ENCODE peak calls at places on chromosome 16, in eight cellular contexts. Z is aorta, M is midbrain, S is epithelial cell of esophagus, D is NCI-H2029, V is A673, C is KG1, I is transverse colon. U is an unnamed sample.

GRCh38 chr16:10980811-10981210 is 36.4 kb downstream of the CLEC16A start:
- DNase-seq in Z (no peak), M (no peak), S (no peak), D (no peak), V (no peak), C (no peak), I (no peak), U (no peak)

GRCh38 chr16:73887895-73888294 is 408.7 kb upstream of the PSMD7 start:
- DNase-seq in Z (no peak), M (no peak), S (no peak), D (no peak), V (no peak), C (no peak), I (no peak), U (no peak)

GRCh38 chr16:30157214-30157613 is 26.2 kb upstream of the CORO1A start:
- DNase-seq in Z (no peak), M (no peak), S (no peak), D (no peak), V (no peak), C (no peak), I (no peak), U (no peak)

GRCh38 chr16:85385463-85386331 is 227.4 kb upstream of the GSE1 start:
- DNase-seq in Z (peak), M (no peak), S (no peak), D (no peak), V (no peak), C (no peak), I (no peak), U (no peak)

GRCh38 chr16:70437582-70438324 is 1.1 kb downstream of the ST3GAL2 start:
- DNase-seq in Z (no peak), M (no peak), S (peak), D (no peak), V (peak), C (no peak), I (no peak), U (peak)

GRCh38 chr16:87392823-87393679 is 915 bp downstream of the MAP1LC3B start:
- DNase-seq in Z (peak), M (peak), S (peak), D (no peak), V (peak), C (no peak), I (peak), U (no peak)

GRCh38 chr16:47884131-47884725 is 271.6 kb downstream of the ABCC12 start:
- DNase-seq in Z (no peak), M (no peak), S (no peak), D (no peak), V (no peak), C (no peak), I (no peak), U (no peak)

GRCh38 chr16:89104930-89105571 is 11.4 kb downstream of the ACSF3 start:
- DNase-seq in Z (no peak), M (no peak), S (no peak), D (no peak), V (no peak), C (no peak), I (no peak), U (no peak)

GRCh38 chr16:26645629-26646028 is 421.1 kb upstream of the C16orf82 start:
- DNase-seq in Z (no peak), M (peak), S (no peak), D (no peak), V (peak), C (no peak), I (no peak), U (peak)

GRCh38 chr16:82248677-82249076 is 78.7 kb upstream of the MPHOSPH6 start:
- DNase-seq in Z (no peak), M (no peak), S (no peak), D (no peak), V (no peak), C (no peak), I (no peak), U (no peak)

GRCh38 chr16:71943887-71944286 is 48.6 kb downstream of the IST1 start:
- DNase-seq in Z (no peak), M (no peak), S (no peak), D (no peak), V (no peak), C (no peak), I (no peak), U (no peak)

GRCh38 chr16:81891734-81892364 is 112.8 kb downstream of the PLCG2 start:
- DNase-seq in Z (no peak), M (no peak), S (no peak), D (no peak), V (no peak), C (no peak), I (no peak), U (no peak)

GRCh38 chr16:85582177-85582888 is 30.8 kb upstream of the GSE1 start:
- DNase-seq in Z (no peak), M (no peak), S (no peak), D (no peak), V (peak), C (no peak), I (no peak), U (no peak)

GRCh38 chr16:19926449-19927390 is 42.1 kb upstream of the GPRC5B start:
- DNase-seq in Z (no peak), M (no peak), S (no peak), D (no peak), V (peak), C (no peak), I (no peak), U (no peak)

GRCh38 chr16:78458588-78458987 is 359.1 kb downstream of the WWOX start:
- DNase-seq in Z (no peak), M (no peak), S (no peak), D (no peak), V (peak), C (no peak), I (no peak), U (no peak)

GRCh38 chr16:30095166-30096078 is 591 bp downstream of the YPEL3 start:
- DNase-seq in Z (no peak), M (peak), S (no peak), D (no peak), V (no peak), C (no peak), I (peak), U (no peak)

GRCh38 chr16:3472878-3473595 is 22.3 kb downstream of the C16orf90 start:
- DNase-seq in Z (no peak), M (no peak), S (peak), D (no peak), V (no peak), C (no peak), I (no peak), U (no peak)

GRCh38 chr16:56613706-56614105 is 5.3 kb downstream of the MT2A start:
- DNase-seq in Z (no peak), M (no peak), S (peak), D (no peak), V (no peak), C (no peak), I (no peak), U (no peak)

GRCh38 chr16:88706288-88706964 is at the start of the genes CTU2 and RNF166:
- DNase-seq in Z (peak), M (peak), S (peak), D (peak), V (peak), C (peak), I (peak), U (peak)

GRCh38 chr16:55222436-55222835 is 101.6 kb upstream of the IRX6 start:
- DNase-seq in Z (no peak), M (no peak), S (no peak), D (no peak), V (no peak), C (no peak), I (no peak), U (no peak)

GRCh38 chr16:87310610-87311009 is 6.6 kb downstream of the C16orf95 start:
- DNase-seq in Z (no peak), M (no peak), S (no peak), D (no peak), V (no peak), C (no peak), I (no peak), U (no peak)

GRCh38 chr16:1723450-1724147 is 17.6 kb downstream of the MAPK8IP3 start:
- DNase-seq in Z (no peak), M (peak), S (peak), D (peak), V (peak), C (peak), I (peak), U (no peak)

GRCh38 chr16:22070361-22071351 is 21.7 kb upstream of the VWA3A start:
- DNase-seq in Z (peak), M (no peak), S (peak), D (no peak), V (no peak), C (no peak), I (no peak), U (no peak)

GRCh38 chr16:20744922-20745440 is 3.4 kb upstream of the THUMPD1 start:
- DNase-seq in Z (peak), M (no peak), S (no peak), D (no peak), V (no peak), C (peak), I (no peak), U (no peak)

GRCh38 chr16:4826980-4827379 is 20.1 kb downstream of the GLYR1 start:
- DNase-seq in Z (no peak), M (no peak), S (no peak), D (no peak), V (no peak), C (no peak), I (no peak), U (no peak)

U was measured in occipital lobe.